ENCODE peak calls at places on chromosome 18, in five cellular contexts. One of them, this sample, is unnamed.

GRCh38 chr18:63970803-63971191 is 916 bp downstream of the SERPINB8 start:
- DNase-seq in GM23338: peak; percentile 65
- DNase-seq in GM12878: no peak
- DNase-seq in stomach: no peak
- DNase-seq in gastrocnemius medialis: no peak
- DNase-seq in this sample: peak; percentile 73

GRCh38 chr18:35076556-35076955 is 35.3 kb downstream of the MAPRE2 start:
- DNase-seq in GM23338: no peak
- DNase-seq in GM12878: no peak
- DNase-seq in stomach: no peak
- DNase-seq in gastrocnemius medialis: no peak
- DNase-seq in this sample: no peak

GRCh38 chr18:48724939-48725338 is 186.1 kb downstream of the CTIF start:
- DNase-seq in GM23338: no peak
- DNase-seq in GM12878: peak; percentile 35
- DNase-seq in stomach: no peak
- DNase-seq in gastrocnemius medialis: no peak
- DNase-seq in this sample: no peak

GRCh38 chr18:23671564-23671963 is 8.9 kb upstream of the ANKRD29 start:
- DNase-seq in GM23338: no peak
- DNase-seq in GM12878: no peak
- DNase-seq in stomach: no peak
- DNase-seq in gastrocnemius medialis: no peak
- DNase-seq in this sample: no peak

GRCh38 chr18:12659904-12660605 is 2.1 kb upstream of the SPIRE1 start:
- DNase-seq in GM23338: peak; percentile 74
- DNase-seq in GM12878: no peak
- DNase-seq in stomach: peak; percentile 35
- DNase-seq in gastrocnemius medialis: no peak
- DNase-seq in this sample: peak; percentile 70

GRCh38 chr18:8548186-8548585 is 61.1 kb upstream of the RAB12 start:
- DNase-seq in GM23338: no peak
- DNase-seq in GM12878: no peak
- DNase-seq in stomach: no peak
- DNase-seq in gastrocnemius medialis: no peak
- DNase-seq in this sample: no peak

GRCh38 chr18:69725855-69726508 is 221.7 kb downstream of the CD226 start:
- DNase-seq in GM23338: no peak
- DNase-seq in GM12878: no peak
- DNase-seq in stomach: no peak
- DNase-seq in gastrocnemius medialis: no peak
- DNase-seq in this sample: no peak

GRCh38 chr18:42048150-42048549 is 93.1 kb downstream of the PIK3C3 start:
- DNase-seq in GM23338: no peak
- DNase-seq in GM12878: no peak
- DNase-seq in stomach: no peak
- DNase-seq in gastrocnemius medialis: no peak
- DNase-seq in this sample: no peak

GRCh38 chr18:48061781-48062570 is 131.5 kb upstream of the SMAD2 start:
- DNase-seq in GM23338: no peak
- DNase-seq in GM12878: no peak
- DNase-seq in stomach: no peak
- DNase-seq in gastrocnemius medialis: no peak
- DNase-seq in this sample: no peak

GRCh38 chr18:51039138-51040112 is 9.4 kb downstream of the SMAD4 start:
- DNase-seq in GM23338: peak; percentile 63
- DNase-seq in GM12878: no peak
- DNase-seq in stomach: no peak
- DNase-seq in gastrocnemius medialis: no peak
- DNase-seq in this sample: no peak

GRCh38 chr18:59275406-59275949 is 2.2 kb upstream of the RAX start:
- DNase-seq in GM23338: peak; percentile 42
- DNase-seq in GM12878: no peak
- DNase-seq in stomach: no peak
- DNase-seq in gastrocnemius medialis: no peak
- DNase-seq in this sample: no peak

GRCh38 chr18:26429535-26429934 is 118.8 kb downstream of the KCTD1 start:
- DNase-seq in GM23338: peak; percentile 37
- DNase-seq in GM12878: no peak
- DNase-seq in stomach: no peak
- DNase-seq in gastrocnemius medialis: peak; percentile 44
- DNase-seq in this sample: peak; percentile 73

GRCh38 chr18:51563401-51563800 is 365.9 kb upstream of the MEX3C start:
- DNase-seq in GM23338: no peak
- DNase-seq in GM12878: no peak
- DNase-seq in stomach: no peak
- DNase-seq in gastrocnemius medialis: no peak
- DNase-seq in this sample: no peak

GRCh38 chr18:63410792-63411191 is 11.5 kb downstream of the VPS4B start:
- DNase-seq in GM23338: no peak
- DNase-seq in GM12878: no peak
- DNase-seq in stomach: no peak
- DNase-seq in gastrocnemius medialis: no peak
- DNase-seq in this sample: no peak

GRCh38 chr18:74819433-74820059 is 221.9 kb downstream of the ZNF407 start:
- DNase-seq in GM23338: peak; percentile 93
- DNase-seq in GM12878: no peak
- DNase-seq in stomach: no peak
- DNase-seq in gastrocnemius medialis: no peak
- DNase-seq in this sample: no peak

GRCh38 chr18:29892960-29893558 is 1149.5 kb downstream of the DSC3 start:
- DNase-seq in GM23338: peak; percentile 39
- DNase-seq in GM12878: no peak
- DNase-seq in stomach: no peak
- DNase-seq in gastrocnemius medialis: no peak
- DNase-seq in this sample: no peak

GRCh38 chr18:46542545-46542944 is 114.5 kb downstream of the LOXHD1 start:
- DNase-seq in GM23338: peak; percentile 67
- DNase-seq in GM12878: no peak
- DNase-seq in stomach: no peak
- DNase-seq in gastrocnemius medialis: no peak
- DNase-seq in this sample: no peak

GRCh38 chr18:49013961-49014604 is 63.3 kb upstream of the SMAD7 start:
- DNase-seq in GM23338: no peak
- DNase-seq in GM12878: no peak
- DNase-seq in stomach: peak; percentile 10
- DNase-seq in gastrocnemius medialis: no peak
- DNase-seq in this sample: no peak

GRCh38 chr18:63336366-63337099 is 17.0 kb upstream of the BCL2 start:
- DNase-seq in GM23338: no peak
- DNase-seq in GM12878: no peak
- DNase-seq in stomach: no peak
- DNase-seq in gastrocnemius medialis: no peak
- DNase-seq in this sample: peak; percentile 39

GRCh38 chr18:70288171-70288850 is 534 bp upstream of the SOCS6 start:
- DNase-seq in GM23338: peak; percentile 71
- DNase-seq in GM12878: no peak
- DNase-seq in stomach: peak; percentile 53
- DNase-seq in gastrocnemius medialis: peak; percentile 39
- DNase-seq in this sample: peak; percentile 57

GRCh38 chr18:79522451-79523220 is 126.9 kb downstream of the NFATC1 start:
- DNase-seq in GM23338: no peak
- DNase-seq in GM12878: no peak
- DNase-seq in stomach: no peak
- DNase-seq in gastrocnemius medialis: no peak
- DNase-seq in this sample: no peak

GRCh38 chr18:5449858-5450509 is 93.8 kb downstream of the EPB41L3 start:
- DNase-seq in GM23338: no peak
- DNase-seq in GM12878: no peak
- DNase-seq in stomach: no peak
- DNase-seq in gastrocnemius medialis: no peak
- DNase-seq in this sample: no peak

GRCh38 chr18:38369772-38370690 is 804.4 kb upstream of the CELF4 start:
- DNase-seq in GM23338: no peak
- DNase-seq in GM12878: peak; percentile 12
- DNase-seq in stomach: no peak
- DNase-seq in gastrocnemius medialis: no peak
- DNase-seq in this sample: no peak

GRCh38 chr18:12946549-12947354 is 1.1 kb upstream of the SEH1L start:
- DNase-seq in GM23338: peak; percentile 76
- DNase-seq in GM12878: no peak
- DNase-seq in stomach: peak; percentile 26
- DNase-seq in gastrocnemius medialis: no peak
- DNase-seq in this sample: peak; percentile 64

GRCh38 chr18:23053756-23054457 is 81.4 kb upstream of the CABLES1 start:
- DNase-seq in GM23338: peak; percentile 92
- DNase-seq in GM12878: no peak
- DNase-seq in stomach: peak; percentile 27
- DNase-seq in gastrocnemius medialis: no peak
- DNase-seq in this sample: no peak

GRCh38 chr18:79549638-79550000 is 130.0 kb upstream of the CTDP1 start:
- DNase-seq in GM23338: no peak
- DNase-seq in GM12878: no peak
- DNase-seq in stomach: peak; percentile 1
- DNase-seq in gastrocnemius medialis: no peak
- DNase-seq in this sample: no peak

GRCh38 chr18:63540131-63540530 is 2.0 kb upstream of the SERPINB12 start:
- DNase-seq in GM23338: peak; percentile 53
- DNase-seq in GM12878: no peak
- DNase-seq in stomach: no peak
- DNase-seq in gastrocnemius medialis: no peak
- DNase-seq in this sample: no peak

GRCh38 chr18:33755918-33756590 is 178.0 kb downstream of the ASXL3 start:
- DNase-seq in GM23338: no peak
- DNase-seq in GM12878: no peak
- DNase-seq in stomach: no peak
- DNase-seq in gastrocnemius medialis: no peak
- DNase-seq in this sample: peak; percentile 44

GRCh38 chr18:78728301-78729098 is 251.1 kb upstream of the SALL3 start:
- DNase-seq in GM23338: no peak
- DNase-seq in GM12878: no peak
- DNase-seq in stomach: peak; percentile 13
- DNase-seq in gastrocnemius medialis: no peak
- DNase-seq in this sample: no peak

GRCh38 chr18:62445386-62445917 is 77.4 kb upstream of the ZCCHC2 start:
- DNase-seq in GM23338: no peak
- DNase-seq in GM12878: no peak
- DNase-seq in stomach: no peak
- DNase-seq in gastrocnemius medialis: no peak
- DNase-seq in this sample: no peak

GRCh38 chr18:46333371-46334199 is 229.4 kb downstream of the HAUS1 start:
- DNase-seq in GM23338: peak; percentile 69
- DNase-seq in GM12878: no peak
- DNase-seq in stomach: no peak
- DNase-seq in gastrocnemius medialis: no peak
- DNase-seq in this sample: no peak

GRCh38 chr18:29912351-29912750 is 1130.2 kb downstream of the DSC3 start:
- DNase-seq in GM23338: no peak
- DNase-seq in GM12878: no peak
- DNase-seq in stomach: no peak
- DNase-seq in gastrocnemius medialis: no peak
- DNase-seq in this sample: no peak

GRCh38 chr18:12819330-12819729 is 64.7 kb downstream of the PTPN2 start:
- DNase-seq in GM23338: no peak
- DNase-seq in GM12878: no peak
- DNase-seq in stomach: no peak
- DNase-seq in gastrocnemius medialis: no peak
- DNase-seq in this sample: no peak

GRCh38 chr18:3248062-3248669 is 565 bp downstream of the MYL12A start:
- DNase-seq in GM23338: peak; percentile 61
- DNase-seq in GM12878: no peak
- DNase-seq in stomach: no peak
- DNase-seq in gastrocnemius medialis: peak; percentile 87
- DNase-seq in this sample: peak; percentile 60
- H3K4me1 ChIP-seq in GM23338: peaks cover 22% of the 10 kb centered on the region
- H3K4me1 ChIP-seq in GM12878: peaks cover 9% of the 10 kb centered on the region
- H3K4me1 ChIP-seq in stomach: peaks cover 61% of the 10 kb centered on the region
- H3K4me1 ChIP-seq in gastrocnemius medialis: peaks cover 44% of the 10 kb centered on the region
- H3K4me1 ChIP-seq in this sample: peaks cover 20% of the 10 kb centered on the region

DNA sequence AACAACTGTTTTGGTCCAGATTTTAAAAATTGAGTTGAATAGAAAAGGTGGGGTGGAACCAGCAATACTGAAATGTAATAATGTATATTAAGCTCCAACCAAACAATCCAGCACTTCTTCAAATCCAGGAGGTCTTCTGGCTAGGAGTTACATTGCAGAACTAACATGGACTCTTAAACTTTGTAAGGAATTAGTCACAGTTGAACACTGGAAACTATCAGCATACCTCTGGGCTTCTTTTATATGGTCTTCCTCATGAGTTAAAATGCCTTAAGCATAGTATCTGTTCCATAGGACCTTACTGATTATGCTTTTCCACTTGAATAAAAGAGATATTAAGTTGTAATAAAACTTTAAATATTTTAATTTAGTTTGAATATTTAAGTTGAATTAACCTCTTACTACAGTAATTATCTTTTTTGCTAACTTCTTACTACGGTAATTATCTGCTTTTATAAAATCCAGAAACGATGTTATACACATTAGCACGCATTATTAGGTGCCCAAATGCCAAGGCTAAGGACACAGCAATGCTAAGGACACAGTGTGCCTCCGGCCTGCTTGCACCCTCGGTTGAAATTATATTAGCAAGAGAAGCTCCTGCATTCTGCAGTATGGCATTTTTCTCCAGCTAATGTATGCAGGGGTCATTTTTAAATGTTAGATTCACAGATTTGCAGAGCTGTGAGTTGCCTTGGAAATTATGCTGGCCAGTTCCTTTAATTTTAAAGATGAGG is 219.9 kb downstream of the NEDD4L start:
- DNase-seq in GM23338: no peak
- DNase-seq in GM12878: no peak
- DNase-seq in stomach: no peak
- DNase-seq in gastrocnemius medialis: no peak
- DNase-seq in this sample: no peak
- H3K27ac ChIP-seq in GM23338: no peak overlapping the region
- H3K27ac ChIP-seq in GM12878: no peak overlapping the region
- H3K27ac ChIP-seq in stomach: peak overlapping the region; percentile 83
- H3K27ac ChIP-seq in gastrocnemius medialis: peak overlapping the region; percentile 64
- H3K27ac ChIP-seq in this sample: peak overlapping the region; percentile 61

GRCh38 chr18:3546106-3546505 is 96.1 kb downstream of the TGIF1 start:
- DNase-seq in GM23338: no peak
- DNase-seq in GM12878: no peak
- DNase-seq in stomach: no peak
- DNase-seq in gastrocnemius medialis: no peak
- DNase-seq in this sample: no peak
- H3K4me3 ChIP-seq in GM23338: no peak overlapping the region
- H3K4me3 ChIP-seq in GM12878: no peak overlapping the region
- H3K4me3 ChIP-seq in stomach: no peak overlapping the region
- H3K4me3 ChIP-seq in gastrocnemius medialis: no peak overlapping the region
- H3K4me3 ChIP-seq in this sample: no peak overlapping the region

GRCh38 chr18:21260621-21261020 is 18.6 kb downstream of the GREB1L start:
- DNase-seq in GM23338: no peak
- DNase-seq in GM12878: no peak
- DNase-seq in stomach: no peak
- DNase-seq in gastrocnemius medialis: no peak
- DNase-seq in this sample: no peak

GRCh38 chr18:21261352-21261751 is 19.3 kb downstream of the GREB1L start:
- DNase-seq in GM23338: no peak
- DNase-seq in GM12878: no peak
- DNase-seq in stomach: no peak
- DNase-seq in gastrocnemius medialis: no peak
- DNase-seq in this sample: no peak

GRCh38 chr18:21264651-21265050 is 22.6 kb downstream of the GREB1L start:
- DNase-seq in GM23338: peak; percentile 60
- DNase-seq in GM12878: no peak
- DNase-seq in stomach: no peak
- DNase-seq in gastrocnemius medialis: no peak
- DNase-seq in this sample: no peak

GRCh38 chr18:21262979-21263378 is 20.9 kb downstream of the GREB1L start:
- DNase-seq in GM23338: peak; percentile 63
- DNase-seq in GM12878: no peak
- DNase-seq in stomach: no peak
- DNase-seq in gastrocnemius medialis: no peak
- DNase-seq in this sample: no peak

GRCh38 chr18:21262244-21262643 is 20.2 kb downstream of the GREB1L start:
- DNase-seq in GM23338: no peak
- DNase-seq in GM12878: no peak
- DNase-seq in stomach: no peak
- DNase-seq in gastrocnemius medialis: no peak
- DNase-seq in this sample: no peak
- H3K4me1 ChIP-seq in GM23338: peaks cover 48% of the 10 kb centered on the region
- H3K4me1 ChIP-seq in GM12878: no peaks in the 10 kb centered on the region
- H3K4me1 ChIP-seq in stomach: no peaks in the 10 kb centered on the region
- H3K4me1 ChIP-seq in gastrocnemius medialis: no peaks in the 10 kb centered on the region
- H3K4me1 ChIP-seq in this sample: no peaks in the 10 kb centered on the region

This sample was measured in adrenal gland.